ENCODE peak calls at places on chromosome 17, in five cellular contexts. One of them, this sample, is unnamed.

GRCh38 chr17:2155482-2156051 is 100.7 kb downstream of the HIC1 start:
- DNase-seq in activated CD4-positive, alpha-beta T cell treated with anti-CD3 and anti-CD28 coated beads, Interleukin-2, amount 50 U/mL, for 24 hours: no peak
- DNase-seq in effector CD8-positive, alpha-beta T cell: no peak
- DNase-seq in NCI-H510A treated with DMSO at 0.1 percent for 48 hours: no peak
- DNase-seq in GF-D8: no peak
- DNase-seq in this sample: no peak

GRCh38 chr17:37650419-37651003 is 7.3 kb upstream of the DDX52 start:
- DNase-seq in GF-D8: peak; percentile 3
- DNase-seq in effector CD8-positive, alpha-beta T cell: no peak
- DNase-seq in NCI-H510A treated with DMSO at 0.1 percent for 48 hours: peak; percentile 28
- DNase-seq in activated CD4-positive, alpha-beta T cell treated with anti-CD3 and anti-CD28 coated beads, Interleukin-2, amount 50 U/mL, for 24 hours: no peak
- DNase-seq in this sample: peak; percentile 37

GRCh38 chr17:32504166-32504990 is 17.6 kb downstream of the CDK5R1 start:
- DNase-seq in activated CD4-positive, alpha-beta T cell treated with anti-CD3 and anti-CD28 coated beads, Interleukin-2, amount 50 U/mL, for 24 hours: no peak
- DNase-seq in effector CD8-positive, alpha-beta T cell: no peak
- DNase-seq in NCI-H510A treated with DMSO at 0.1 percent for 48 hours: no peak
- DNase-seq in GF-D8: no peak
- DNase-seq in this sample: no peak

GRCh38 chr17:78583091-78583490 is 5.9 kb upstream of the DNAH17 start:
- DNase-seq in effector CD8-positive, alpha-beta T cell: no peak
- DNase-seq in NCI-H510A treated with DMSO at 0.1 percent for 48 hours: peak; percentile 8
- DNase-seq in activated CD4-positive, alpha-beta T cell treated with anti-CD3 and anti-CD28 coated beads, Interleukin-2, amount 50 U/mL, for 24 hours: no peak
- DNase-seq in GF-D8: no peak
- DNase-seq in this sample: no peak

GRCh38 chr17:59754547-59754946 is 47.1 kb downstream of the VMP1 start:
- DNase-seq in GF-D8: no peak
- DNase-seq in NCI-H510A treated with DMSO at 0.1 percent for 48 hours: no peak
- DNase-seq in effector CD8-positive, alpha-beta T cell: no peak
- DNase-seq in activated CD4-positive, alpha-beta T cell treated with anti-CD3 and anti-CD28 coated beads, Interleukin-2, amount 50 U/mL, for 24 hours: no peak
- DNase-seq in this sample: peak; percentile 33

GRCh38 chr17:71423871-71424546 is 696.8 kb upstream of the SOX9 start:
- DNase-seq in effector CD8-positive, alpha-beta T cell: no peak
- DNase-seq in NCI-H510A treated with DMSO at 0.1 percent for 48 hours: no peak
- DNase-seq in activated CD4-positive, alpha-beta T cell treated with anti-CD3 and anti-CD28 coated beads, Interleukin-2, amount 50 U/mL, for 24 hours: no peak
- DNase-seq in GF-D8: no peak
- DNase-seq in this sample: peak; percentile 100

GRCh38 chr17:77736207-77736600 is 222.3 kb upstream of the TNRC6C start:
- DNase-seq in GF-D8: no peak
- DNase-seq in effector CD8-positive, alpha-beta T cell: no peak
- DNase-seq in NCI-H510A treated with DMSO at 0.1 percent for 48 hours: peak; percentile 85
- DNase-seq in activated CD4-positive, alpha-beta T cell treated with anti-CD3 and anti-CD28 coated beads, Interleukin-2, amount 50 U/mL, for 24 hours: no peak
- DNase-seq in this sample: peak; percentile 67

GRCh38 chr17:81254955-81255717 is 16.0 kb downstream of the NDUFAF8 start:
- DNase-seq in effector CD8-positive, alpha-beta T cell: no peak
- DNase-seq in GF-D8: peak; percentile 49
- DNase-seq in activated CD4-positive, alpha-beta T cell treated with anti-CD3 and anti-CD28 coated beads, Interleukin-2, amount 50 U/mL, for 24 hours: no peak
- DNase-seq in NCI-H510A treated with DMSO at 0.1 percent for 48 hours: peak; percentile 90
- DNase-seq in this sample: peak; percentile 87

GRCh38 chr17:16512011-16512410 is 20.0 kb upstream of the LRRC75A start:
- DNase-seq in activated CD4-positive, alpha-beta T cell treated with anti-CD3 and anti-CD28 coated beads, Interleukin-2, amount 50 U/mL, for 24 hours: no peak
- DNase-seq in effector CD8-positive, alpha-beta T cell: no peak
- DNase-seq in GF-D8: no peak
- DNase-seq in NCI-H510A treated with DMSO at 0.1 percent for 48 hours: peak; percentile 77
- DNase-seq in this sample: peak; percentile 21

GRCh38 chr17:79019631-79020584 is 4.1 kb upstream of the C1QTNF1 start:
- DNase-seq in NCI-H510A treated with DMSO at 0.1 percent for 48 hours: no peak
- DNase-seq in activated CD4-positive, alpha-beta T cell treated with anti-CD3 and anti-CD28 coated beads, Interleukin-2, amount 50 U/mL, for 24 hours: no peak
- DNase-seq in effector CD8-positive, alpha-beta T cell: peak; percentile 23
- DNase-seq in GF-D8: peak; percentile 17
- DNase-seq in this sample: peak; percentile 78

GRCh38 chr17:14489986-14490385 is 189.1 kb downstream of the HS3ST3B1 start:
- DNase-seq in NCI-H510A treated with DMSO at 0.1 percent for 48 hours: no peak
- DNase-seq in GF-D8: no peak
- DNase-seq in effector CD8-positive, alpha-beta T cell: no peak
- DNase-seq in activated CD4-positive, alpha-beta T cell treated with anti-CD3 and anti-CD28 coated beads, Interleukin-2, amount 50 U/mL, for 24 hours: no peak
- DNase-seq in this sample: no peak

GRCh38 chr17:75267403-75268232 is 3.4 kb downstream of the MIF4GD start:
- DNase-seq in NCI-H510A treated with DMSO at 0.1 percent for 48 hours: peak; percentile 62
- DNase-seq in effector CD8-positive, alpha-beta T cell: no peak
- DNase-seq in activated CD4-positive, alpha-beta T cell treated with anti-CD3 and anti-CD28 coated beads, Interleukin-2, amount 50 U/mL, for 24 hours: no peak
- DNase-seq in GF-D8: no peak
- DNase-seq in this sample: peak; percentile 43

GRCh38 chr17:54096216-54096615 is 273.5 kb downstream of the KIF2B start:
- DNase-seq in NCI-H510A treated with DMSO at 0.1 percent for 48 hours: no peak
- DNase-seq in activated CD4-positive, alpha-beta T cell treated with anti-CD3 and anti-CD28 coated beads, Interleukin-2, amount 50 U/mL, for 24 hours: no peak
- DNase-seq in effector CD8-positive, alpha-beta T cell: no peak
- DNase-seq in GF-D8: no peak
- DNase-seq in this sample: no peak

GRCh38 chr17:80877095-80877828 is 114.4 kb upstream of the CHMP6 start:
- DNase-seq in effector CD8-positive, alpha-beta T cell: no peak
- DNase-seq in NCI-H510A treated with DMSO at 0.1 percent for 48 hours: no peak
- DNase-seq in GF-D8: no peak
- DNase-seq in activated CD4-positive, alpha-beta T cell treated with anti-CD3 and anti-CD28 coated beads, Interleukin-2, amount 50 U/mL, for 24 hours: peak; percentile 60
- DNase-seq in this sample: no peak

GRCh38 chr17:1574697-1575471 is 12.3 kb upstream of the PITPNA start:
- DNase-seq in effector CD8-positive, alpha-beta T cell: no peak
- DNase-seq in GF-D8: no peak
- DNase-seq in NCI-H510A treated with DMSO at 0.1 percent for 48 hours: no peak
- DNase-seq in activated CD4-positive, alpha-beta T cell treated with anti-CD3 and anti-CD28 coated beads, Interleukin-2, amount 50 U/mL, for 24 hours: no peak
- DNase-seq in this sample: no peak

GRCh38 chr17:45307290-45308015 is 9.4 kb downstream of the MAP3K14 start:
- DNase-seq in NCI-H510A treated with DMSO at 0.1 percent for 48 hours: no peak
- DNase-seq in GF-D8: peak; percentile 57
- DNase-seq in activated CD4-positive, alpha-beta T cell treated with anti-CD3 and anti-CD28 coated beads, Interleukin-2, amount 50 U/mL, for 24 hours: no peak
- DNase-seq in effector CD8-positive, alpha-beta T cell: no peak
- DNase-seq in this sample: no peak

GRCh38 chr17:11651089-11651488 is 52.8 kb downstream of the DNAH9 start:
- DNase-seq in NCI-H510A treated with DMSO at 0.1 percent for 48 hours: no peak
- DNase-seq in GF-D8: no peak
- DNase-seq in activated CD4-positive, alpha-beta T cell treated with anti-CD3 and anti-CD28 coated beads, Interleukin-2, amount 50 U/mL, for 24 hours: no peak
- DNase-seq in effector CD8-positive, alpha-beta T cell: no peak
- DNase-seq in this sample: no peak

GRCh38 chr17:37710344-37710886 is 34.4 kb downstream of the HNF1B start:
- DNase-seq in activated CD4-positive, alpha-beta T cell treated with anti-CD3 and anti-CD28 coated beads, Interleukin-2, amount 50 U/mL, for 24 hours: no peak
- DNase-seq in effector CD8-positive, alpha-beta T cell: no peak
- DNase-seq in NCI-H510A treated with DMSO at 0.1 percent for 48 hours: peak; percentile 81
- DNase-seq in GF-D8: no peak
- DNase-seq in this sample: peak; percentile 96

GRCh38 chr17:55168970-55169687 is 95.6 kb upstream of the HLF start:
- DNase-seq in effector CD8-positive, alpha-beta T cell: no peak
- DNase-seq in NCI-H510A treated with DMSO at 0.1 percent for 48 hours: no peak
- DNase-seq in activated CD4-positive, alpha-beta T cell treated with anti-CD3 and anti-CD28 coated beads, Interleukin-2, amount 50 U/mL, for 24 hours: no peak
- DNase-seq in GF-D8: no peak
- DNase-seq in this sample: peak; percentile 3

GRCh38 chr17:28746611-28747045 is 2.8 kb downstream of the TRAF4 start:
- DNase-seq in NCI-H510A treated with DMSO at 0.1 percent for 48 hours: peak; percentile 96
- DNase-seq in GF-D8: no peak
- DNase-seq in effector CD8-positive, alpha-beta T cell: no peak
- DNase-seq in activated CD4-positive, alpha-beta T cell treated with anti-CD3 and anti-CD28 coated beads, Interleukin-2, amount 50 U/mL, for 24 hours: no peak
- DNase-seq in this sample: no peak

GRCh38 chr17:80811181-80812105 is 180.2 kb upstream of the CHMP6 start:
- DNase-seq in GF-D8: no peak
- DNase-seq in activated CD4-positive, alpha-beta T cell treated with anti-CD3 and anti-CD28 coated beads, Interleukin-2, amount 50 U/mL, for 24 hours: no peak
- DNase-seq in NCI-H510A treated with DMSO at 0.1 percent for 48 hours: no peak
- DNase-seq in effector CD8-positive, alpha-beta T cell: no peak
- DNase-seq in this sample: no peak

GRCh38 chr17:49621946-49622529 is 46.4 kb downstream of the NXPH3 start:
- DNase-seq in effector CD8-positive, alpha-beta T cell: no peak
- DNase-seq in GF-D8: no peak
- DNase-seq in activated CD4-positive, alpha-beta T cell treated with anti-CD3 and anti-CD28 coated beads, Interleukin-2, amount 50 U/mL, for 24 hours: no peak
- DNase-seq in NCI-H510A treated with DMSO at 0.1 percent for 48 hours: no peak
- DNase-seq in this sample: no peak

GRCh38 chr17:48649741-48650140 is 23.6 kb upstream of the HOXB9 start:
- DNase-seq in effector CD8-positive, alpha-beta T cell: no peak
- DNase-seq in GF-D8: no peak
- DNase-seq in NCI-H510A treated with DMSO at 0.1 percent for 48 hours: no peak
- DNase-seq in activated CD4-positive, alpha-beta T cell treated with anti-CD3 and anti-CD28 coated beads, Interleukin-2, amount 50 U/mL, for 24 hours: no peak
- DNase-seq in this sample: no peak

GRCh38 chr17:17539591-17539990 is 43.4 kb upstream of the RASD1 start:
- DNase-seq in activated CD4-positive, alpha-beta T cell treated with anti-CD3 and anti-CD28 coated beads, Interleukin-2, amount 50 U/mL, for 24 hours: no peak
- DNase-seq in NCI-H510A treated with DMSO at 0.1 percent for 48 hours: no peak
- DNase-seq in effector CD8-positive, alpha-beta T cell: no peak
- DNase-seq in GF-D8: no peak
- DNase-seq in this sample: no peak

GRCh38 chr17:80649672-80650338 is 105.2 kb downstream of the RPTOR start:
- DNase-seq in effector CD8-positive, alpha-beta T cell: peak; percentile 14
- DNase-seq in NCI-H510A treated with DMSO at 0.1 percent for 48 hours: no peak
- DNase-seq in activated CD4-positive, alpha-beta T cell treated with anti-CD3 and anti-CD28 coated beads, Interleukin-2, amount 50 U/mL, for 24 hours: peak; percentile 43
- DNase-seq in GF-D8: no peak
- DNase-seq in this sample: peak; percentile 64